ENCODE peak calls at places on chromosomes 16 and 17, in six cellular contexts. One of them, this sample, is unnamed.

GRCh38 chr17:36148559-36149295 is 27.7 kb downstream of the TBC1D3B start:
- DNase-seq in RPMI8226: peak; percentile 59
- DNase-seq in T-cell: peak; percentile 56
- DNase-seq in ovary: peak; percentile 61
- DNase-seq in thyroid gland: peak; percentile 66
- DNase-seq in C1 segment of cervical spinal cord: peak; percentile 21
- DNase-seq in this sample: peak; percentile 96

GRCh38 chr17:32461853-32462617 is 17.7 kb downstream of the PSMD11 start:
- DNase-seq in RPMI8226: peak; percentile 74
- DNase-seq in T-cell: peak; percentile 71
- DNase-seq in ovary: peak; percentile 44
- DNase-seq in thyroid gland: peak; percentile 42
- DNase-seq in C1 segment of cervical spinal cord: no peak
- DNase-seq in this sample: peak; percentile 90

GRCh38 chr16:51154271-51155171 is 3.5 kb upstream of the SALL1 start:
- DNase-seq in RPMI8226: no peak
- DNase-seq in T-cell: no peak
- DNase-seq in ovary: no peak
- DNase-seq in thyroid gland: peak; percentile 81
- DNase-seq in C1 segment of cervical spinal cord: peak; percentile 64
- DNase-seq in this sample: peak; percentile 84

GRCh38 chr17:66283971-66284370 is 18.4 kb upstream of the PRKCA start:
- DNase-seq in RPMI8226: no peak
- DNase-seq in T-cell: no peak
- DNase-seq in ovary: no peak
- DNase-seq in thyroid gland: no peak
- DNase-seq in C1 segment of cervical spinal cord: no peak
- DNase-seq in this sample: no peak

GRCh38 chr16:88813396-88814143 is 1.8 kb upstream of the APRT start:
- DNase-seq in RPMI8226: no peak
- DNase-seq in T-cell: no peak
- DNase-seq in ovary: no peak
- DNase-seq in thyroid gland: no peak
- DNase-seq in C1 segment of cervical spinal cord: no peak
- DNase-seq in this sample: no peak

GRCh38 chr16:3458278-3458851 is 14.9 kb downstream of the NAA60 start:
- DNase-seq in RPMI8226: peak; percentile 55
- DNase-seq in T-cell: no peak
- DNase-seq in ovary: peak; percentile 58
- DNase-seq in thyroid gland: peak; percentile 34
- DNase-seq in C1 segment of cervical spinal cord: no peak
- DNase-seq in this sample: peak; percentile 72

GRCh38 chr17:12140685-12141084 is 120.0 kb downstream of the MAP2K4 start:
- DNase-seq in RPMI8226: no peak
- DNase-seq in T-cell: no peak
- DNase-seq in ovary: no peak
- DNase-seq in thyroid gland: no peak
- DNase-seq in C1 segment of cervical spinal cord: no peak
- DNase-seq in this sample: no peak

GRCh38 chr17:50871369-50871768 is 5.2 kb upstream of the TOB1 start:
- DNase-seq in RPMI8226: no peak
- DNase-seq in T-cell: peak; percentile 33
- DNase-seq in ovary: no peak
- DNase-seq in thyroid gland: no peak
- DNase-seq in C1 segment of cervical spinal cord: no peak
- DNase-seq in this sample: no peak

GRCh38 chr17:50048988-50049387 is 6.9 kb upstream of the ITGA3 start:
- DNase-seq in RPMI8226: no peak
- DNase-seq in T-cell: no peak
- DNase-seq in ovary: no peak
- DNase-seq in thyroid gland: no peak
- DNase-seq in C1 segment of cervical spinal cord: no peak
- DNase-seq in this sample: no peak

GRCh38 chr17:32936157-32936893 is 8.4 kb downstream of the TMEM98 start:
- DNase-seq in RPMI8226: no peak
- DNase-seq in T-cell: no peak
- DNase-seq in ovary: no peak
- DNase-seq in thyroid gland: no peak
- DNase-seq in C1 segment of cervical spinal cord: no peak
- DNase-seq in this sample: peak; percentile 53

GRCh38 chr17:52120465-52120864 is 38.0 kb downstream of the CA10 start:
- DNase-seq in RPMI8226: no peak
- DNase-seq in T-cell: no peak
- DNase-seq in ovary: no peak
- DNase-seq in thyroid gland: no peak
- DNase-seq in C1 segment of cervical spinal cord: no peak
- DNase-seq in this sample: peak; percentile 77

GRCh38 chr17:79803421-79803996 is 6.6 kb upstream of the CBX8 start:
- DNase-seq in RPMI8226: no peak
- DNase-seq in T-cell: no peak
- DNase-seq in ovary: no peak
- DNase-seq in thyroid gland: no peak
- DNase-seq in C1 segment of cervical spinal cord: no peak
- DNase-seq in this sample: peak; percentile 63

GRCh38 chr16:57113042-57113453 is 20.7 kb downstream of the CPNE2 start:
- DNase-seq in RPMI8226: no peak
- DNase-seq in T-cell: no peak
- DNase-seq in ovary: no peak
- DNase-seq in thyroid gland: peak; percentile 82
- DNase-seq in C1 segment of cervical spinal cord: no peak
- DNase-seq in this sample: no peak

GRCh38 chr16:74695450-74696422 is 4.9 kb downstream of the MLKL start:
- DNase-seq in RPMI8226: peak; percentile 71
- DNase-seq in T-cell: peak; percentile 45
- DNase-seq in ovary: peak; percentile 68
- DNase-seq in thyroid gland: peak; percentile 73
- DNase-seq in C1 segment of cervical spinal cord: peak; percentile 48
- DNase-seq in this sample: peak; percentile 90

GRCh38 chr17:5097101-5097834 is 14.4 kb downstream of the ZNF232 start:
- DNase-seq in RPMI8226: no peak
- DNase-seq in T-cell: peak; percentile 49
- DNase-seq in ovary: peak; percentile 73
- DNase-seq in thyroid gland: peak; percentile 48
- DNase-seq in C1 segment of cervical spinal cord: peak; percentile 17
- DNase-seq in this sample: peak; percentile 98

GRCh38 chr16:15057755-15058417 is 2.0 kb upstream of the NTAN1 start:
- DNase-seq in RPMI8226: no peak
- DNase-seq in T-cell: no peak
- DNase-seq in ovary: no peak
- DNase-seq in thyroid gland: no peak
- DNase-seq in C1 segment of cervical spinal cord: no peak
- DNase-seq in this sample: no peak

GRCh38 chr16:70476272-70477020 is 22.1 kb downstream of the FCSK start:
- DNase-seq in RPMI8226: no peak
- DNase-seq in T-cell: no peak
- DNase-seq in ovary: no peak
- DNase-seq in thyroid gland: no peak
- DNase-seq in C1 segment of cervical spinal cord: peak; percentile 23
- DNase-seq in this sample: no peak

GRCh38 chr17:63928172-63928666 is 3.9 kb downstream of the CD79B start:
- DNase-seq in RPMI8226: no peak
- DNase-seq in T-cell: no peak
- DNase-seq in ovary: no peak
- DNase-seq in thyroid gland: no peak
- DNase-seq in C1 segment of cervical spinal cord: no peak
- DNase-seq in this sample: no peak

GRCh38 chr17:835263-835662 is 53.1 kb downstream of the MRM3 start:
- DNase-seq in RPMI8226: no peak
- DNase-seq in T-cell: no peak
- DNase-seq in ovary: no peak
- DNase-seq in thyroid gland: no peak
- DNase-seq in C1 segment of cervical spinal cord: no peak
- DNase-seq in this sample: peak; percentile 76

GRCh38 chr16:82936941-82937551 is 310.3 kb downstream of the CDH13 start:
- DNase-seq in RPMI8226: no peak
- DNase-seq in T-cell: no peak
- DNase-seq in ovary: no peak
- DNase-seq in thyroid gland: no peak
- DNase-seq in C1 segment of cervical spinal cord: no peak
- DNase-seq in this sample: no peak

GRCh38 chr17:50909765-50910661 is 43.9 kb upstream of the TOB1 start:
- DNase-seq in RPMI8226: no peak
- DNase-seq in T-cell: peak; percentile 91
- DNase-seq in ovary: no peak
- DNase-seq in thyroid gland: no peak
- DNase-seq in C1 segment of cervical spinal cord: no peak
- DNase-seq in this sample: no peak

GRCh38 chr17:69154267-69154666 is 12.6 kb upstream of the ABCA6 start:
- DNase-seq in RPMI8226: no peak
- DNase-seq in T-cell: no peak
- DNase-seq in ovary: no peak
- DNase-seq in thyroid gland: no peak
- DNase-seq in C1 segment of cervical spinal cord: no peak
- DNase-seq in this sample: no peak

GRCh38 chr17:28741358-28742349 is 2.2 kb upstream of the TRAF4 start:
- DNase-seq in RPMI8226: peak; percentile 79
- DNase-seq in T-cell: no peak
- DNase-seq in ovary: no peak
- DNase-seq in thyroid gland: no peak
- DNase-seq in C1 segment of cervical spinal cord: no peak
- DNase-seq in this sample: no peak

GRCh38 chr17:64282753-64283080 is 19.7 kb upstream of the TEX2 start:
- DNase-seq in RPMI8226: no peak
- DNase-seq in T-cell: no peak
- DNase-seq in ovary: no peak
- DNase-seq in thyroid gland: no peak
- DNase-seq in C1 segment of cervical spinal cord: peak; percentile 8
- DNase-seq in this sample: no peak

This sample was measured in endodermal cell.